ENCODE peak calls at places on chromosome 2, in six cellular contexts. C, U, V, S, N and B are unnamed samples. For H3K36me3, the result is how much of the 10 kb centered on the place peaks cover.

GRCh38 chr2:234368861-234369261 is 128.0 kb downstream of the ARL4C start:
- DNase-seq in S (peak), U (no peak), C (peak), N (no peak), V (no peak), B (no peak)

GRCh38 chr2:224801360-224801759 is 85.2 kb upstream of the CCDC195 start:
- DNase-seq in C (no peak), U (no peak), N (no peak), V (no peak), S (no peak), B (no peak)

GRCh38 chr2:148875387-148876051 is 492 bp downstream of the KIF5C start:
- DNase-seq in N (no peak), S (no peak), V (no peak), U (no peak), C (no peak), B (peak)

GRCh38 chr2:41775381-41776025 is 272.3 kb upstream of the PKDCC start:
- DNase-seq in S (no peak), V (peak), U (no peak), N (no peak), C (no peak), B (no peak)

GRCh38 chr2:162241571-162241970 is 1.7 kb downstream of the FAP start:
- DNase-seq in C (no peak), U (no peak), S (no peak), V (no peak), N (no peak), B (no peak)

GRCh38 chr2:172333626-172334330 is 93.6 kb upstream of the ITGA6 start:
- DNase-seq in N (no peak), C (no peak), U (no peak), V (no peak), S (no peak), B (no peak)

GRCh38 chr2:85277416-85278158 is 50.2 kb downstream of the TGOLN2 start:
- DNase-seq in V (no peak), C (peak), N (peak), S (no peak), U (peak), B (no peak)

GRCh38 chr2:70325875-70326274 is 24.0 kb upstream of the FAM136A start:
- DNase-seq in V (no peak), U (no peak), S (no peak), N (no peak), C (no peak), B (no peak)

GRCh38 chr2:187644991-187645390 is 90.8 kb upstream of the TFPI start:
- DNase-seq in S (no peak), N (no peak), C (no peak), V (no peak), U (no peak), B (no peak)

GRCh38 chr2:61671561-61672315 is 133.6 kb upstream of the XPO1 start:
- DNase-seq in V (no peak), S (peak), N (no peak), U (no peak), C (no peak), B (no peak)

GRCh38 chr2:82330104-82330503 is 2025.6 kb upstream of the LRRTM1 start:
- DNase-seq in V (no peak), U (no peak), C (no peak), S (no peak), N (no peak), B (no peak)

GRCh38 chr2:183597841-183598240 is 473.6 kb downstream of the NUP35 start:
- DNase-seq in U (no peak), V (no peak), S (peak), N (no peak), C (no peak), B (no peak)

GRCh38 chr2:219997341-219997851 is 370.0 kb downstream of the SLC4A3 start:
- DNase-seq in C (peak), U (peak), V (peak), N (peak), S (peak), B (no peak)

GRCh38 chr2:95185197-95185596 is 19.6 kb downstream of the ZNF2 start:
- DNase-seq in U (no peak), N (no peak), C (no peak), V (no peak), S (no peak), B (no peak)

GRCh38 chr2:184677171-184677570 is 78.8 kb downstream of the ZNF804A start:
- DNase-seq in N (no peak), S (peak), C (no peak), U (no peak), V (no peak), B (no peak)

GRCh38 chr2:70645733-70646420 is 92.3 kb upstream of the TGFA start:
- DNase-seq in N (no peak), C (no peak), S (peak), V (peak), U (no peak), B (no peak)

GRCh38 chr2:36356199-36356989 is 816 bp downstream of the CRIM1 start:
- DNase-seq in S (peak), U (peak), V (peak), C (peak), N (peak), B (peak)

GRCh38 chr2:36356990-36357505 is 1.5 kb downstream of the CRIM1 start:
- DNase-seq in N (peak), U (peak), S (peak), C (peak), V (peak), B (no peak)

GRCh38 chr2:36359006-36359580 is 3.5 kb downstream of the CRIM1 start:
- DNase-seq in S (peak), C (no peak), N (no peak), V (no peak), U (no peak), B (no peak)

GRCh38 chr2:36358317-36358659 is 2.7 kb downstream of the CRIM1 start:
- DNase-seq in S (peak), U (no peak), C (no peak), N (no peak), V (no peak), B (no peak)

DNA sequence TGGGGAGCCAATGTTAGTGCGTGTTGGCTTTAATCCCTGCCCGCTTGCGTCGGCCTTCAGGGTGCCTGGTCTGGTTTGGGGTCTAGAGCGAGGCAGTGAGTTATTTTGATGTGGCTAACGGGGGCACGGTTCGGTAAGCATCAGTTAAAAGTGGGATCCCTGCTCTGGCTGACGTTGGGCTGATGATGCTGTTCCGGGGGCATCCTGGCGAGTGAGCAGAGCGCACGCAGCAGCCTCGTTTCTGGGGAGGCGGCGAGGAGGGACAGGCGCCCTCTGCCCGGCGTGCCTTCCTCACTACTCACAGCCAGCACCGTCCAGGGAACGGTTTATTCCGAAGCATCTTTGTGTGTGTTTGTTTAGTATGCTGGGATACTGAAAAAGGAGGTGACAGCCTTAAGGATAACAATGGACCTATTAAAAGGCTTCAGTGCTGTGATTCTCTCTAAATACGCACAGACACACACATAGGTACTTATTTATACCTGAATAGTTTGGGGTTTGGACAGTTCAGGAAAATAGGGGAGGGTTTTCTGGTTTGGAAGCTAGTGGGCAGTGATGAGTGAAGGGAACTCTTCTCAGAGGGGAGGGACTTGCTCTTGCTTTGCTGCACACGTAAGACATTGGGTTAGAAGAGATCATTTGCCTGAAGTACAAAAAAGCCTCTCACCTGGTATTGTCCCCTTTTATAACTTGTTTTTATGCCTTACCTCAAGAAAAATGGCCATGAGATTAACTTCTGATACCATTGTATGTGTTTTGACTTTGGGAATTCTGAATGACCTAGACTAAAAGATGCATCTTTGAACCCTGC is 2.1 kb downstream of the CRIM1 start:
- DNase-seq in U (peak), V (peak), S (peak), N (peak), C (peak), B (peak)
- H3K4me3 ChIP-seq in U (peak), V (peak), S (peak), N (peak), C (peak), B (peak)

DNA sequence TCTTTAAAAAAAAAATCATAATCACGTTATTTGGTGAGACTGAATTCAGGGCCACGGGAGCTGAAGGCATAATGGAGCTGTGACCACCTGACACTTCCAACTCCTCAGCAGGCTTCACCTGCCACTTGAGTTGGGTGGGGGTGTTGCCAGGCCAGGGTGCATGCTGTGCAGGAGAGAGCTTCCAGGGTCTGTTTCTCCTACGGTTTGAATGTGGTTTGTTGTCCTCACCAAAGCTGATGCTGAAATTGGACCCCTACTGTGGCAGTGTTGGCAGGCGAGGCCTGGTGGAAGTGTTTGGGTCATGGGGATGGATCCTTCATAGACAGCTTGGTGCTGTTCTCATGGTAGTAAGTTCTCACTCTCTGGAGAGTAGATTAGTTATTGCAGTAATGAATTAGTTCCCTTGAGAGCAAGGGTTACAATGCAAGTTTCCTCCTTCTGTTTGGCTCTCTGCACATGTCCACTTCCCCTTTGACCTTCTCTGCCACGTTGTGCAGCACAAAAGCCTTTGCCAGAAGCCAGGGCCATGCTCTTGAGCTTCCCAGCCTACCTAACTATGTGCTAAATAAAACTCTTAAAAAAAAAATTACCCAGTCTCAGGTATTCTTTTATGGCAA is 38.2 kb upstream of the ANKRD44 start:
- DNase-seq in S (no peak), C (no peak), V (no peak), N (no peak), U (no peak), B (no peak)
- H3K36me3 ChIP-seq in S (under half), C (under half), V (under half), N (under half), U (under half), B (under half)

DNA sequence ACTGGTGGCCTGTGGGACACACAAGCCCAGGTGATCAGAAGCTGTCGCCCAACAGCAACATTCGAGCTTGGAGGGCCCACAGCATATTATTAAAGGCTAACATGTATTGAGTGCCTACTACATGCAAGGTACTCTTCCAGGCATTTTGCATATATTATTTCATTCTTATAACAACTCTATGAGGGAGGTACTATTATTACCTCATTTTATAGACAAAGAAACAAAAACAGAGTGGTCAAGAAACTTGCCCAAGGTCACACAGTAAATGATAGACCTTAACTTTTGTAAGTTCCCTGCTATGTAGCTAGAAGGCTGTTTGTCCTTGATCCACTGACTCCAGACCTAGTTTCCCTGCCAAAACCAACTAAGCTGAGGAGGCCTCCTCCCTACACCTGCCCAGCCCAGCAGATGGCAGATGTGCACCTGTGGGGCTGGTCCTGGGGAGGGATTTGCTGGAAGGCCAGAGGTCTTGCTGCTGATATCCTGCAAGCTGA is 35.7 kb downstream of the KANSL3 start:
- DNase-seq in C (peak), U (no peak), N (no peak), V (no peak), S (peak), B (no peak)
- TF ChIP-seq CTCF in C (no peak), U (no peak), N (no peak), V (no peak), S (peak), B (no peak)

DNA sequence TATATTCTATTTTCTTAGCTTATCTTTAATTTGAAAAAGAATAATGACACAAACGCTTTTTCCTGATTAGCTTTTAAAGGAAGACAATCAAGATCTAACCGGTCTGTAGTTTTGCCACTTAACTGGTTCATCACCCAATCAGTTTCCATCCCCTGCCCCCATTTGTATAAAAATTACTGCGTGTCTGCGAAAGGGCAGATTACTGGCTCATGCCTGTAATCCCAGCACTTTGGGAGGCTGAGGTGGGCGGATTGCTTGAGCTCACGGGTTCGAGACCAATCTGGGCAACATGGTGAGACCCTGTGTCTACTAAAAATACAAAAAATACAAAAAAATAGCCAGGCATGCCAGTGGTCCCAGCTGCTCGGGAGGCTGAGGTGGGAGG is 2.4 kb downstream of the CEBPZOS start:
- DNase-seq in V (no peak), S (no peak), N (no peak), C (no peak), U (no peak), B (no peak)
- H3K4me3 ChIP-seq in V (no peak), S (no peak), N (no peak), C (no peak), U (no peak), B (no peak)

DNA sequence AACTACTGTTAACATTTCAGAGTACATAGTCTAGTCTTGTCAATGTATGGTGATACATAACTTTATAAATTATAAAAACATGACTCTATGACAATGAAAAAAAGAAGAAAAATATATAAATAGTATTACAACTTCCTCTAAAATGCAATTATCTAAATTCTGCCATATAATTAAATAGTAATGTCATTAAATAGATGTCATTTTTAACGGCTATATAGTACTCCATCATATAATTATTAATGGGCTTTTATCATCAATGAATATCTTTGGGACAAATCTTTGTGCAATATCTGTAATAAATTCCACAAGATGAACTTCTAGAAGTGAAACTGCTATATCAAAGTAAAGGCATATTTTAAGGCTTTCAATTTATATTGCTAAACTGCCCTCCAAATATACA is 24.8 kb downstream of the ATF2 start:
- DNase-seq in S (no peak), U (no peak), C (no peak), N (no peak), V (no peak), B (no peak)
- H3K36me3 ChIP-seq in S (under half), U (under half), C (under half), N (under half), V (under half), B (under half)